ENCODE peak calls at places on chromosomes 4 and X, in six cellular contexts. K is stimulated activated naive CD4-positive, alpha-beta T cell; S is psoas muscle; Y is foreskin fibroblast; W is NCI-H226; E is fibroblast of lung. N is an unnamed sample.

GRCh38 chrX:54785901-54786300 is 12.2 kb downstream of the ITIH6 start:
- DNase-seq in Y (peak; percentile 4), W (no peak), K (no peak), E (no peak), S (no peak), N (peak; percentile 48)

GRCh38 chr4:15955670-15956069 is 7.3 kb downstream of the FGFBP2 start:
- DNase-seq in S (no peak), E (peak; percentile 13), Y (peak; percentile 29), W (no peak), K (no peak), N (no peak)

GRCh38 chrX:115560978-115561604 is at the start of gene PLS3:
- DNase-seq in S (peak; percentile 80), E (peak; percentile 90), K (no peak), Y (peak; percentile 91), W (peak; percentile 79), N (peak; percentile 91)

GRCh38 chr4:24260922-24261581 is 323.3 kb downstream of the DHX15 start:
- DNase-seq in S (no peak), E (peak; percentile 75), K (no peak), Y (no peak), W (peak; percentile 93), N (no peak)

GRCh38 chr4:38531126-38531737 is 132.8 kb upstream of the KLF3 start:
- DNase-seq in K (no peak), Y (peak; percentile 3), W (no peak), S (no peak), E (peak; percentile 22), N (no peak)

GRCh38 chrX:150575415-150575814 is 7.0 kb downstream of the MTM1 start:
- DNase-seq in W (peak; percentile 65), S (no peak), K (peak; percentile 16), E (peak; percentile 45), Y (peak; percentile 60), N (no peak)

GRCh38 chrX:137999542-137999941 is 433.6 kb downstream of the ZIC3 start:
- DNase-seq in K (no peak), S (no peak), E (no peak), W (no peak), Y (no peak), N (no peak)

GRCh38 chr4:41192136-41192535 is 22.2 kb downstream of the APBB2 start:
- DNase-seq in W (peak; percentile 83), Y (peak; percentile 44), E (peak; percentile 59), S (no peak), K (no peak), N (no peak)

GRCh38 chr4:81620442-81620841 is 148.7 kb upstream of the RASGEF1B start:
- DNase-seq in S (no peak), W (no peak), E (no peak), K (no peak), Y (peak; percentile 45), N (no peak)

GRCh38 chr4:6781561-6781960 is 966 bp upstream of the KIAA0232 start:
- DNase-seq in K (no peak), E (no peak), W (no peak), S (no peak), Y (no peak), N (no peak)

GRCh38 chr4:158949094-158949493 is 153.8 kb upstream of the RAPGEF2 start:
- DNase-seq in K (no peak), Y (peak; percentile 68), W (no peak), S (no peak), E (peak; percentile 58), N (no peak)

GRCh38 chr4:102390438-102390837 is 45.2 kb upstream of the SLC39A8 start:
- DNase-seq in S (no peak), K (no peak), Y (peak; percentile 20), E (peak; percentile 79), W (peak; percentile 39), N (no peak)

GRCh38 chr4:114606240-114606639 is 7.6 kb downstream of the UGT8 start:
- DNase-seq in S (no peak), W (no peak), Y (no peak), E (no peak), K (no peak), N (no peak)

GRCh38 chr4:5710962-5711478 is at the start of gene EVC:
- DNase-seq in K (no peak), S (peak; percentile 81), E (peak; percentile 81), W (peak; percentile 69), Y (peak; percentile 95), N (peak; percentile 85)

GRCh38 chr4:167114416-167114971 is 119.8 kb downstream of the SPOCK3 start:
- DNase-seq in E (peak; percentile 19), S (no peak), K (no peak), W (no peak), Y (no peak), N (no peak)

GRCh38 chr4:168994961-168995360 is 15.1 kb downstream of the CBR4 start:
- DNase-seq in K (no peak), Y (no peak), S (no peak), E (no peak), W (no peak), N (no peak)

GRCh38 chr4:187849556-187850245 is 145.9 kb upstream of the ZFP42 start:
- DNase-seq in K (no peak), S (no peak), W (no peak), Y (no peak), E (no peak), N (no peak)

GRCh38 chr4:2258091-2259035 is 3.5 kb downstream of the MXD4 start:
- DNase-seq in K (no peak), Y (no peak), E (no peak), W (no peak), S (peak; percentile 14), N (no peak)

GRCh38 chr4:152778656-152779512 is 646 bp downstream of the TIGD4 start:
- DNase-seq in K (peak; percentile 53), W (no peak), E (no peak), S (no peak), Y (peak; percentile 50), N (no peak)

GRCh38 chr4:141002323-141002805 is 130.9 kb downstream of the RNF150 start:
- DNase-seq in E (peak; percentile 94), K (no peak), W (peak; percentile 69), Y (peak; percentile 64), S (no peak), N (no peak)

GRCh38 chr4:110663738-110664444 is 41.0 kb upstream of the PITX2 start:
- DNase-seq in E (peak; percentile 80), W (peak; percentile 62), K (no peak), Y (peak; percentile 54), S (no peak), N (no peak)

GRCh38 chr4:172232966-172233365 is 419.8 kb downstream of the GALNTL6 start:
- DNase-seq in Y (peak; percentile 9), S (no peak), W (no peak), E (no peak), K (no peak), N (peak; percentile 44)

GRCh38 chr4:127708985-127709384 is 21.2 kb upstream of the SLC25A31 start:
- DNase-seq in Y (peak; percentile 88), S (no peak), W (peak; percentile 62), E (peak; percentile 90), K (no peak), N (no peak)